ENCODE peak calls at places on chromosomes 2 and 18, in four cellular contexts. P is tibial nerve, B is spleen, J is K562. I is an unnamed sample.
A peak's percentile ranks its signal among the peaks of the same experiment; 100 is the strongest.

GRCh38 chr18:77299706-77300105 is 50.1 kb downstream of the GALR1 start:
- DNase-seq in B (no peak), P (no peak), J (no peak), I (no peak)

GRCh38 chr2:68936462-68936861 is 16.2 kb downstream of the GKN2 start:
- DNase-seq in B (no peak), J (no peak), P (no peak), I (no peak)

GRCh38 chr2:69100220-69100723 is 87.3 kb downstream of the ANTXR1 start:
- DNase-seq in B (no peak), P (peak; percentile 50), J (no peak), I (no peak)

GRCh38 chr2:67566958-67567635 is 170.0 kb downstream of the ETAA1 start:
- DNase-seq in P (no peak), J (no peak), B (no peak), I (no peak)

GRCh38 chr2:140804682-140805235 is 1326.1 kb downstream of the LRP1B start:
- DNase-seq in B (no peak), P (no peak), J (no peak), I (no peak)

GRCh38 chr2:172726172-172726735 is 9.4 kb upstream of the RAPGEF4 start:
- DNase-seq in B (no peak), J (no peak), P (no peak), I (no peak)

GRCh38 chr2:179341152-179341866 is 76.7 kb upstream of the SESTD1 start:
- DNase-seq in J (no peak), P (no peak), B (no peak), I (no peak)

GRCh38 chr2:200397785-200398184 is 91.3 kb downstream of the SPATS2L start:
- DNase-seq in J (no peak), P (no peak), B (no peak), I (no peak)

GRCh38 chr18:54607213-54607934 is 16.3 kb downstream of the DYNAP start:
- DNase-seq in B (no peak), J (no peak), P (no peak), I (no peak)

GRCh38 chr2:70896765-70897202 is 38.9 kb upstream of the ATP6V1B1 start:
- DNase-seq in J (no peak), B (no peak), P (no peak), I (no peak)

GRCh38 chr2:19607400-19607799 is 249.0 kb upstream of the OSR1 start:
- DNase-seq in J (no peak), B (no peak), P (no peak), I (no peak)

GRCh38 chr18:22422909-22423548 is 5.3 kb upstream of the CTAGE1 start:
- DNase-seq in J (no peak), B (no peak), P (no peak), I (no peak)

GRCh38 chr2:239085201-239085992 is 237.5 kb downstream of the TWIST2 start:
- DNase-seq in B (no peak), P (no peak), J (peak; percentile 24), I (no peak)

GRCh38 chr2:15672961-15673918 is 81.6 kb downstream of the DDX1 start:
- DNase-seq in P (no peak), J (no peak), B (no peak), I (no peak)

GRCh38 chr18:26405190-26405781 is 143.1 kb downstream of the KCTD1 start:
- DNase-seq in B (no peak), J (no peak), P (no peak), I (peak; percentile 55)

GRCh38 chr2:186695081-186695756 is 1.4 kb downstream of the FAM171B start:
- DNase-seq in B (no peak), P (no peak), J (no peak), I (no peak)

GRCh38 chr2:142682528-142682927 is 194.9 kb upstream of the KYNU start:
- DNase-seq in B (no peak), J (no peak), P (no peak), I (no peak)

GRCh38 chr2:216350214-216350789 is 22.0 kb downstream of the MARCHF4 start:
- DNase-seq in J (peak; percentile 17), B (no peak), P (no peak), I (no peak)

GRCh38 chr18:58520964-58521363 is 107.9 kb downstream of the ALPK2 start:
- DNase-seq in P (no peak), J (peak; percentile 21), B (no peak), I (no peak)

GRCh38 chr2:88694015-88694414 is 2.5 kb downstream of the RPIA start:
- DNase-seq in B (no peak), J (no peak), P (no peak), I (no peak)

GRCh38 chr18:76496200-76496890 is 1.3 kb upstream of the ZNF516 start:
- DNase-seq in J (no peak), B (peak; percentile 89), P (peak; percentile 66), I (peak; percentile 91)

GRCh38 chr18:59308201-59309014 is 10.0 kb downstream of the CPLX4 start:
- DNase-seq in P (peak; percentile 66), B (peak; percentile 86), J (peak; percentile 67), I (peak; percentile 83)

GRCh38 chr2:222912117-222912516 is 51.3 kb downstream of the ACSL3 start:
- DNase-seq in P (peak; percentile 10), J (no peak), B (no peak), I (no peak)

GRCh38 chr18:31538837-31539236 is 40.9 kb downstream of the DSG2 start:
- DNase-seq in B (no peak), P (no peak), J (no peak), I (no peak)

GRCh38 chr2:147774805-147775204 is 70.0 kb upstream of the ACVR2A start:
- DNase-seq in J (no peak), P (no peak), B (no peak), I (no peak)

GRCh38 chr2:36473230-36473629 is 117.7 kb downstream of the CRIM1 start:
- DNase-seq in J (no peak), P (no peak), B (no peak), I (no peak)

GRCh38 chr2:85503611-85504433 is 35.1 kb upstream of the MAT2A start:
- DNase-seq in J (no peak), P (no peak), B (no peak), I (no peak)

DNA sequence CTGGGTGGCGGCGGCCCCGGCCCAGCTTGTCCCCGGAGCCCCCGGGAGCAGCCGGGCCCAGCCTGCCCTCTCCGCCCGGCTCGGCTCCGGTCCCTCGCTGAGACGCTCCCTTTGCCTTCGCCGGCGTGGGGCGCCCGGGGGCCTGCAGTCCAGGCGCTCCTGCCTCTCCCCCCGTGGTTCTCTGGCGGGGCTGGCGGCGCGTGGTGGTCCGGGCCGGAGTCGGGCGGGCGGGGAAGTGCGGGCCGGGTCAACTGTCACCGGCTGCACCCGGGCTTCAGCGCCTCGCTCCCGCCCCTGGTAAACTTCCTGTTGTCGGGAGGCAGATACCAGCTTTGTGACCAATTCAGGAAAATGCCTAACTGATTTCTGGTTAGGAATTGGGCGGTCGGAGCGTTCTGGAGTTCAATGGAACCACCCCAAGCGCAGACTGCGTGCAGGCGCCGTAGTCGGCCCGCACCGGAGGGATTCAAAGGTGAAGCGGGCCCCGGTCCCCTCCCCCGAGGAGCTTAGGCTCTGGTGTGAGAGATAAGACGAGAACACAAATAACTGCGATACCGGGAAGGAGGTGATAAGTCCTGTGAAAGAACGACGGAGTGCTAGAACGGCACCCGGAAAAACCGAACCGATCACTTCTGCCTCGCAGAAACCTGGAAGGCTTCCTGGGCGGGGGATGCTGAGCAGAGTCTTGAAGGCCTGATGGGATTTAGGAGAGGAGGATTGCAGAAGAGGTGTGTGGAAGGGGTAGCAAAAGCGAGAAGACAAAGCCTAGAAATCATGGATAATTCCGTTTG is 884 bp downstream of the CAB39 start:
- DNase-seq in B (peak; percentile 92), J (peak; percentile 86), P (no peak), I (peak; percentile 40)
- TF ChIP-seq POLR2A in B (no peak), J (peak; percentile 61), P (no peak), I (no peak)

GRCh38 chr2:190649798-190650390 is 1.0 kb downstream of the NAB1 start:
- DNase-seq in P (no peak), J (no peak), B (no peak), I (peak; percentile 35)

GRCh38 chr2:190646780-190647626 is 1.9 kb upstream of the NAB1 start:
- DNase-seq in P (no peak), J (no peak), B (no peak), I (no peak)

GRCh38 chr2:190651413-190651812 is 2.5 kb downstream of the NAB1 start:
- DNase-seq in P (no peak), B (no peak), J (no peak), I (no peak)

GRCh38 chr2:190649035-190649797 is at the start of gene NAB1:
- DNase-seq in B (peak; percentile 95), J (no peak), P (no peak), I (peak; percentile 59)

DNA sequence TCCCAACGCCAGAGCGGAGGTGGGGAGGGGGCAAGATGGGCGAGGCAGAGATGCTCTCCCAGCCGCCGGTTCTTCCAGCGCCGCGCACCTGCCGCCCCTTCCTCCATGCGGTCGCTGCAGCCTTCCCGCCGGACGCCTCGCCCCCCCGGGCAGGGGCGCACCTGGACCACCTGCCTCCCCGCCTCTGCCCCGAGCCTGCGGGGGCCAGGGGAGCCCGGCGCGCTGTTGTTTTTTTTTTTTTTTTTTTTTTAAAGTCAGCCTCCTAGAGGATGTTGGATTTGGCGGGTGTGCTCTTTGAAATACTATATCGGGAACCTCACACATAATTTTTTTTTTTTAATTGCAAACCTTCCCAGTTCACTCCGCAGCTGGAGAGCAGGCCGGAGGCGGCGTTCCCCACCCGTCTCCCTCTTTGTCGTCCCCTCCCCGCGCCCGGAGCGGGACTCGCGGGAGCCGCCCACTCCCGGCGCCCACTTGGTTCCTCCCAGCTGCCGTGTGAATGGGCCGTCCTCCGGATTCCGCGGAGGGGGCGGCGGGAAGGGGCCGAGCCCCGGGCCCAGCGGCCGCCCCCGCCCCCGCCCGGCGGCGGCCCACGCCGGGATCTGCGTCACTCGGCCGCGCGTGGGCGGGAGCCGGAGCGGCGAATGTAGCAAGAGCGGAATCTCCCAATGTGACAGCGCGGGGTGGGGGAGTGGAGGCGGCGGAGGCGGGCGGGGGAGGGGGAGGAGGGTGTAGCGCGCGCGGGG is 421 bp upstream of the NAB1 start:
- DNase-seq in P (peak; percentile 84), J (peak; percentile 86), B (peak; percentile 96), I (peak; percentile 89)
- TF ChIP-seq POLR2A in P (peak; percentile 46), J (peak; percentile 43), B (no peak), I (no peak)

DNA sequence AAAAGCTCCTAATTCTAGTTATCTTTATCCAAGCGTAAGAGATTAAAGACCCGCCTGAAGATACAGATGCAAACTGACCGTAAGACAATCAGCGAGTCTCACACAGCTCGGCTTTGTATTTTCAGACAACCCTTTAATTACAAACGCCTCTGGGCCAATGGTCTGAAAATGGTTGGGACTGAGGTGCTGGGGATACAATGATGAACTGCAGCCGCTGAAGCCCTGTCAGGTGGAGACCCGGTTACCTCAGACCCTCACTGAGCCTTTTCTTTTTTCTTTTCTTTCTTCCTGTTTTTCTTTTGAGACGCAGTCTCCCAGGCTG is 711 bp upstream of the CFAP36 start:
- DNase-seq in J (peak; percentile 25), P (no peak), B (no peak), I (no peak)
- TF ChIP-seq POLR2A in J (no peak), P (no peak), B (no peak), I (no peak)

DNA sequence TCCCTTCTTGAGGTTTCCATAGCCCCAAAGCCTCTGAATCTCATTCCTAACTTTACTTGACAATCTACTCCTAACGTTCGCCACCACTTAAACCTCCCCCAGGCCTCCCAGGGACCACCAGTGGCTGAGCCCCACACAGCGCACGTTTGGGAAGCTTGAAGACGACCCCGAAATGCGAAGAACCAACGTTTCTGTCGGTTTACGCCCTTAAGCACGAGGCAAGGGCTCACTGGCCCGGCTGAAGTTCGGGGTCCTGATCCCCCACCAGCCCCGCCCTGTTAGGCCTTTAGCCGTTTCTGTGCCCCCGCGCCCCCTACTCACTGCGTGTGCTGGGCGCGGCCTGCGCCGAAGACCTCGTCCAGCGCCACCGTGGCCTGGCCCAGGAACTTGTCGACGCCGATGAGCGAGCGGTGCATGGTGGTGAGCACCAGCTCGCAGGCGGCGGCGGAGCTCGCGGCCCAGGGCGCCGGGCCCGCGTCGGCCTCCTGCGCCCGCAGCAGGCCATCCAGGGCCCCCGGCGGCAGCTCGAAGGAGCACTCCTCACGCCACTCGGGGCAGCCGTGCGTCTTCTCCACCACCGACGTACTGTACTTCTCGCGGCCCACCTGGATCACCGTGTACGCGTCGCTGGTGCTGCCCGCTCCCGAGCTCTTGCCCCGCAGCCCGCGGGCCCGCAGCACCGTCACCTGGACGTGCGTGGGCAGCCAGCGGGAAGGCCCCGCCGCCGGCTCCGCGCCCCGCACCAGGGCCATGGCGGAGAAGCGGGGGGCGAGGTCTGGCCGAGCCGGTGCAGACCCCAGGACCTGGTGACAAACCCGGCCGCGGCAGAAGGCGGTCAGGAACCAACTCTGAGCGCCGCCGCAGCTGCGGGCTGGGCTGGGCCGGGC is 479 bp downstream of the RAB11FIP5 start:
- DNase-seq in B (peak; percentile 85), P (no peak), J (peak; percentile 39), I (peak; percentile 35)
- TF ChIP-seq POLR2A in B (no peak), P (no peak), J (no peak), I (no peak)